ENCODE peak calls at places on chromosome 11, in nine cellular contexts. D, F, C, X, L, H, N, B and U are unnamed samples.

GRCh38 chr11:89463381-89463780 is 27.8 kb downstream of the NOX4 start:
- DNase-seq in B (no peak), F (no peak), H (no peak), X (no peak), N (no peak), C (no peak), L (no peak), D (no peak), U (no peak)

GRCh38 chr11:96019271-96019670 is 95.4 kb upstream of the MTMR2 start:
- DNase-seq in L (no peak), C (no peak), H (no peak), F (no peak), N (no peak), D (no peak), B (no peak), X (no peak), U (no peak)

GRCh38 chr11:298406-299065 is 790 bp downstream of the IFITM5 start:
- DNase-seq in N (no peak), D (no peak), B (no peak), L (no peak), X (no peak), C (no peak), F (no peak), H (no peak), U (no peak)

GRCh38 chr11:106990322-106990721 is 28.0 kb downstream of the GUCY1A2 start:
- DNase-seq in X (no peak), D (no peak), B (no peak), C (no peak), H (no peak), N (no peak), F (no peak), L (no peak), U (no peak)

GRCh38 chr11:97938789-97939188 is 1082.0 kb upstream of the CNTN5 start:
- DNase-seq in H (no peak), N (no peak), X (no peak), B (no peak), D (no peak), L (no peak), F (no peak), C (no peak), U (no peak)

GRCh38 chr11:58616594-58616993 is 5.9 kb upstream of the CNTF start:
- DNase-seq in N (no peak), B (no peak), H (no peak), D (no peak), X (no peak), C (peak), F (no peak), L (no peak), U (no peak)

GRCh38 chr11:69542314-69543168 is 61.1 kb downstream of the LINC01488 start:
- DNase-seq in H (no peak), X (no peak), F (no peak), D (no peak), L (no peak), C (no peak), N (no peak), B (no peak), U (no peak)

GRCh38 chr11:47377571-47378010 is 756 bp downstream of the SPI1 start:
- DNase-seq in F (peak), H (no peak), X (no peak), D (no peak), L (no peak), N (no peak), B (no peak), C (no peak), U (no peak)

GRCh38 chr11:108870373-108871020 is 205.6 kb downstream of the DDX10 start:
- DNase-seq in H (no peak), X (no peak), N (no peak), D (no peak), B (no peak), L (no peak), C (peak), F (no peak), U (no peak)